ENCODE peak calls at places on chromosomes 2 and 18, in four cellular contexts. One of them, this sample, is unnamed.

GRCh38 chr2:67783026-67783425 is 279.8 kb downstream of the C1D start:
- DNase-seq in K562: no peak
- DNase-seq in H1: no peak
- DNase-seq in HepG2: no peak
- DNase-seq in this sample: no peak

GRCh38 chr2:78420132-78420531 is 605.4 kb upstream of the REG3G start:
- DNase-seq in HepG2: no peak
- DNase-seq in H1: no peak
- DNase-seq in K562: no peak
- DNase-seq in this sample: no peak

GRCh38 chr2:218272531-218273212 is 2.4 kb downstream of the PNKD start:
- DNase-seq in K562: peak; percentile 69
- DNase-seq in H1: no peak
- DNase-seq in HepG2: peak; percentile 84
- DNase-seq in this sample: peak; percentile 91

GRCh38 chr2:156087875-156088274 is 244.6 kb downstream of the NR4A2 start:
- DNase-seq in H1: no peak
- DNase-seq in HepG2: no peak
- DNase-seq in K562: no peak
- DNase-seq in this sample: peak; percentile 1

GRCh38 chr2:241009191-241009590 is 10.8 kb downstream of the SNED1 start:
- DNase-seq in HepG2: no peak
- DNase-seq in H1: no peak
- DNase-seq in K562: no peak
- DNase-seq in this sample: no peak

GRCh38 chr2:53827398-53828175 is 32.2 kb downstream of the GPR75 start:
- DNase-seq in HepG2: no peak
- DNase-seq in K562: no peak
- DNase-seq in H1: no peak
- DNase-seq in this sample: no peak

GRCh38 chr2:25250331-25251031 is 82.1 kb upstream of the POMC start:
- DNase-seq in K562: peak; percentile 42
- DNase-seq in H1: no peak
- DNase-seq in HepG2: no peak
- DNase-seq in this sample: no peak

GRCh38 chr2:197628043-197628500 is 47.3 kb downstream of the RFTN2 start:
- DNase-seq in K562: no peak
- DNase-seq in H1: no peak
- DNase-seq in HepG2: no peak
- DNase-seq in this sample: no peak

GRCh38 chr2:74596584-74596983 is 42.1 kb downstream of the DOK1 start:
- DNase-seq in HepG2: no peak
- DNase-seq in H1: no peak
- DNase-seq in K562: no peak
- DNase-seq in this sample: no peak

GRCh38 chr18:4455113-4455811 is at the start of gene DLGAP1:
- DNase-seq in HepG2: peak; percentile 1
- DNase-seq in K562: no peak
- DNase-seq in H1: peak; percentile 51
- DNase-seq in this sample: no peak

GRCh38 chr2:45627911-45628310 is 16.8 kb upstream of the SRBD1 start:
- DNase-seq in H1: no peak
- DNase-seq in HepG2: no peak
- DNase-seq in K562: no peak
- DNase-seq in this sample: no peak

GRCh38 chr2:120261387-120262006 is 8.8 kb downstream of the RALB start:
- DNase-seq in K562: no peak
- DNase-seq in H1: no peak
- DNase-seq in HepG2: no peak
- DNase-seq in this sample: no peak

GRCh38 chr2:98806266-98806697 is 75.3 kb upstream of the MGAT4A start:
- DNase-seq in K562: no peak
- DNase-seq in H1: no peak
- DNase-seq in HepG2: no peak
- DNase-seq in this sample: no peak

GRCh38 chr2:108916397-108917077 is 72.5 kb downstream of the EDAR start:
- DNase-seq in H1: no peak
- DNase-seq in K562: no peak
- DNase-seq in HepG2: no peak
- DNase-seq in this sample: no peak

GRCh38 chr2:5373200-5373599 is 319.0 kb upstream of the SOX11 start:
- DNase-seq in H1: peak; percentile 54
- DNase-seq in K562: peak; percentile 3
- DNase-seq in HepG2: no peak
- DNase-seq in this sample: no peak

GRCh38 chr2:9641641-9642040 is 10.8 kb upstream of the YWHAQ start:
- DNase-seq in H1: no peak
- DNase-seq in HepG2: no peak
- DNase-seq in K562: no peak
- DNase-seq in this sample: no peak

GRCh38 chr2:215751200-215751910 is 262.0 kb downstream of the MREG start:
- DNase-seq in H1: no peak
- DNase-seq in K562: no peak
- DNase-seq in HepG2: peak; percentile 39
- DNase-seq in this sample: peak; percentile 61

GRCh38 chr2:231568785-231569435 is 23.8 kb upstream of the TEX44 start:
- DNase-seq in H1: no peak
- DNase-seq in K562: no peak
- DNase-seq in HepG2: no peak
- DNase-seq in this sample: no peak

GRCh38 chr2:207746131-207746530 is 23.6 kb downstream of the FZD5 start:
- DNase-seq in K562: peak; percentile 45
- DNase-seq in H1: no peak
- DNase-seq in HepG2: peak; percentile 85
- DNase-seq in this sample: peak; percentile 81

GRCh38 chr18:6994719-6995430 is 122.7 kb downstream of the LAMA1 start:
- DNase-seq in H1: no peak
- DNase-seq in HepG2: no peak
- DNase-seq in K562: no peak
- DNase-seq in this sample: no peak

GRCh38 chr2:69538872-69539548 is 101.8 kb upstream of the NFU1 start:
- DNase-seq in K562: no peak
- DNase-seq in HepG2: peak; percentile 66
- DNase-seq in H1: no peak
- DNase-seq in this sample: no peak

GRCh38 chr2:200050921-200051620 is 95.7 kb downstream of the MAIP1 start:
- DNase-seq in HepG2: no peak
- DNase-seq in H1: no peak
- DNase-seq in K562: no peak
- DNase-seq in this sample: no peak

GRCh38 chr18:11034816-11035215 is 114.6 kb downstream of the PIEZO2 start:
- DNase-seq in HepG2: peak; percentile 27
- DNase-seq in H1: no peak
- DNase-seq in K562: no peak
- DNase-seq in this sample: no peak

GRCh38 chr2:15841776-15842554 is 98.4 kb upstream of the MYCN start:
- DNase-seq in H1: no peak
- DNase-seq in HepG2: peak; percentile 32
- DNase-seq in K562: no peak
- DNase-seq in this sample: no peak
- TF ChIP-seq HDAC2 in H1: no peak
- TF ChIP-seq HDAC2 in HepG2: no peak
- TF ChIP-seq HDAC2 in K562: no peak
- TF ChIP-seq HDAC2 in this sample: no peak

DNA sequence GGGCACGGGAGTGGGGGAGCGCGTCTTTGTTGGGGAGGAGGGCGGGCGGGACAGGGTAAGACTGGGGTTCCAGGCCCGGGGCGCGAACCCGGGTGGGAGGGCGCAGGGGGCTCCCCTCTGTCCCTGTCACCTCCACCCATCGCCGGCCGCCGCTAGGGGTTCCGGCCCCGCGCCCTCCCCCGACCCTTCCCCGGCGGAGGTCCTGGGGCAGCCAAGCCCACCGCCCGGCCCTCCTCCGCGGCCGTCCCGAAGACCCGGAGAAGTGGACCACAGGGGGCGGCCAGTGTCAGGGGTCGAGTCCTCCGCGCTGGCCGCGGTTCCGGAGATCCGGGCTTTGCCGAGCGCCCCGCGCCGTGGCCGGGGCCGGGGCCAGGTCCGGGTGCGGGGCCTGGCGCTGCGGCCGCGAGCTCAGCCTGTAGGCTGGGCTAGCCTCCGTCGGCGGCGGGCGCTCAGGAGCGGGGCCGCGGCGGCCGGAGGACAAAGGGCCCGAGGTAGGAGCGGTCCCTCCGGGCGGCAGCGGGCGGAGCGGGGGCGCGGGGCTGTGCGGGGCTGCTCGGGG is 16.6 kb upstream of the E2F6 start:
- DNase-seq in HepG2: no peak
- DNase-seq in K562: no peak
- DNase-seq in H1: no peak
- DNase-seq in this sample: no peak
- TF ChIP-seq MAFK in HepG2: no peak
- TF ChIP-seq MAFK in K562: no peak
- TF ChIP-seq MAFK in H1: no peak
- TF ChIP-seq MAFK in this sample: no peak

GRCh38 chr2:237889016-237889415 is 29.6 kb downstream of the RAMP1 start:
- DNase-seq in H1: no peak
- DNase-seq in K562: no peak
- DNase-seq in HepG2: no peak
- DNase-seq in this sample: no peak

GRCh38 chr2:237889811-237890210 is 30.4 kb downstream of the RAMP1 start:
- DNase-seq in K562: no peak
- DNase-seq in H1: no peak
- DNase-seq in HepG2: no peak
- DNase-seq in this sample: no peak

GRCh38 chr2:237885931-237886701 is 26.7 kb downstream of the RAMP1 start:
- DNase-seq in K562: no peak
- DNase-seq in H1: no peak
- DNase-seq in HepG2: no peak
- DNase-seq in this sample: no peak

GRCh38 chr2:237886702-237887481 is 27.5 kb downstream of the RAMP1 start:
- DNase-seq in H1: no peak
- DNase-seq in HepG2: no peak
- DNase-seq in K562: no peak
- DNase-seq in this sample: no peak

DNA sequence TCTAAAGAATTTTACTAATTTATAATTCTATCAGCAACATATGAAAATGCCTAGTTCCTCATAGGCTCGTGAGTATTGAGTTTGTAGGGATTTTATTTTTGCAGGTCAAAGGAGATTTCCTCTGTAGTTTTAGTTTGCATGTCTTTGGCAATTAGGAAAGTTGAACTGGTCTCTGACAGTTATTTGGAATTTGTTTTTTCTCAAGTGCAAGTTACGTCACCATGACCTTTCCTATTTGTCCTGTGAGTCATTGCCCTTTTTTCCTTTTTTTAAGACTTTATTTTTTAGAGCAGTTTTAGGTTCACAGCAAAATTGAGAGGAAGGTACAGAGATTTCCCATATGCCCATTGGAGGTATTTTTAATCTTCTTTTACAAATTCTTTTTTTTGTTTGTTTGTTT is 29.0 kb downstream of the RAMP1 start:
- DNase-seq in K562: no peak
- DNase-seq in H1: no peak
- DNase-seq in HepG2: peak; percentile 36
- DNase-seq in this sample: no peak
- TF ChIP-seq HDAC2 in K562: no peak
- TF ChIP-seq HDAC2 in H1: no peak
- TF ChIP-seq HDAC2 in HepG2: no peak
- TF ChIP-seq HDAC2 in this sample: no peak

GRCh38 chr18:77108001-77108692 is 24.4 kb downstream of the MBP start:
- DNase-seq in HepG2: no peak
- DNase-seq in K562: no peak
- DNase-seq in H1: no peak
- DNase-seq in this sample: no peak
- TF ChIP-seq MAFK in HepG2: no peak
- TF ChIP-seq MAFK in K562: no peak
- TF ChIP-seq MAFK in H1: no peak
- TF ChIP-seq MAFK in this sample: no peak

GRCh38 chr18:12246849-12247808 is 7.0 kb upstream of the CIDEA start:
- DNase-seq in HepG2: peak; percentile 10
- DNase-seq in K562: peak; percentile 71
- DNase-seq in H1: peak; percentile 44
- DNase-seq in this sample: peak; percentile 50
- TF ChIP-seq HDAC2 in HepG2: no peak
- TF ChIP-seq HDAC2 in K562: no peak
- TF ChIP-seq HDAC2 in H1: no peak
- TF ChIP-seq HDAC2 in this sample: no peak

DNA sequence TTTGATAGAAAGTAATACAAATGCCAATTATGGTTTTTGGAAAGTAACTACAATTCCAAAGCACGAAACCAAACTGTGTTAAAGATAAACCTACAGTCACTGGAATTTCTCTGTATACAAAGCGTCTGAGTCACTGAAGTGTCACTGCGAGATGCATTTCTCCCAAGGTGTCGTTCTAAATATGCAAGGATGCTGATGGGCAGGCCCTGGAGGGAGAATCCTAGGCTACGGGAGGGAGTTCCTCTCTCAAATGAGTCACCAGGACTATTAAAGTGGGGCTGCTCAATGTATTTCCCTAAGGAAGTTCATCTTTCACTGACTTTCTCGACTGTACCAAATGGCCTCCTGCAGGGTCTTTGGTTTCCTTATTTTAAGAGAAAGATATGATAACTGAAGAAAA is 163.9 kb upstream of the STK17B start:
- DNase-seq in K562: no peak
- DNase-seq in HepG2: no peak
- DNase-seq in H1: peak; percentile 27
- DNase-seq in this sample: peak; percentile 47
- TF ChIP-seq MAFK in K562: no peak
- TF ChIP-seq MAFK in HepG2: no peak
- TF ChIP-seq MAFK in H1: no peak
- TF ChIP-seq MAFK in this sample: no peak

GRCh38 chr2:102010767-102011351 is 19.1 kb downstream of the IL1R2 start:
- DNase-seq in HepG2: no peak
- DNase-seq in K562: no peak
- DNase-seq in H1: no peak
- DNase-seq in this sample: no peak
- TF ChIP-seq HDAC2 in HepG2: no peak
- TF ChIP-seq HDAC2 in K562: no peak
- TF ChIP-seq HDAC2 in H1: no peak
- TF ChIP-seq HDAC2 in this sample: no peak

GRCh38 chr2:161059388-161059787 is 100.8 kb upstream of the TANK start:
- DNase-seq in HepG2: no peak
- DNase-seq in K562: no peak
- DNase-seq in H1: no peak
- DNase-seq in this sample: no peak
- TF ChIP-seq MAFK in HepG2: no peak
- TF ChIP-seq MAFK in K562: no peak
- TF ChIP-seq MAFK in H1: no peak
- TF ChIP-seq MAFK in this sample: no peak

GRCh38 chr2:239003933-239004636 is 156.2 kb downstream of the TWIST2 start:
- DNase-seq in K562: no peak
- DNase-seq in H1: no peak
- DNase-seq in HepG2: no peak
- DNase-seq in this sample: no peak

GRCh38 chr2:239005586-239005985 is 157.7 kb downstream of the TWIST2 start:
- DNase-seq in H1: no peak
- DNase-seq in K562: no peak
- DNase-seq in HepG2: no peak
- DNase-seq in this sample: no peak

GRCh38 chr2:239009001-239009961 is 161.4 kb downstream of the TWIST2 start:
- DNase-seq in K562: no peak
- DNase-seq in HepG2: no peak
- DNase-seq in H1: no peak
- DNase-seq in this sample: no peak

GRCh38 chr2:239006886-239007285 is 159.0 kb downstream of the TWIST2 start:
- DNase-seq in K562: no peak
- DNase-seq in HepG2: no peak
- DNase-seq in H1: no peak
- DNase-seq in this sample: peak; percentile 26

GRCh38 chr2:239008004-239008403 is 160.1 kb downstream of the TWIST2 start:
- DNase-seq in K562: no peak
- DNase-seq in H1: no peak
- DNase-seq in HepG2: no peak
- DNase-seq in this sample: no peak
- TF ChIP-seq HDAC2 in K562: no peak
- TF ChIP-seq HDAC2 in H1: no peak
- TF ChIP-seq HDAC2 in HepG2: no peak
- TF ChIP-seq HDAC2 in this sample: no peak

This sample was measured in A549.